ENCODE peak calls at places on chromosome 9, in six cellular contexts. E is stomach, U is GM20000, I is GM13977, M is astrocyte, Q is AG04450. S is an unnamed sample.

GRCh38 chr9:14978022-14979000 is 68.1 kb upstream of the FREM1 start:
- DNase-seq in E (no peak), U (no peak), I (no peak), M (no peak), Q (no peak), S (no peak)

GRCh38 chr9:91060520-91061343 is 259.1 kb downstream of the SYK start:
- DNase-seq in E (peak), U (no peak), I (no peak), M (peak), Q (peak), S (peak)

GRCh38 chr9:84140535-84141101 is 160.0 kb downstream of the RMI1 start:
- DNase-seq in E (peak), U (no peak), I (peak), M (peak), Q (no peak), S (no peak)

GRCh38 chr9:37251452-37251851 is 131.1 kb downstream of the ZCCHC7 start:
- DNase-seq in E (no peak), U (peak), I (peak), M (no peak), Q (no peak), S (no peak)

GRCh38 chr9:70481471-70481870 is 67.0 kb upstream of the KLF9 start:
- DNase-seq in E (no peak), U (no peak), I (no peak), M (no peak), Q (no peak), S (no peak)

GRCh38 chr9:121807918-121808278 is 156.5 kb downstream of the DAB2IP start:
- DNase-seq in E (no peak), U (no peak), I (no peak), M (no peak), Q (no peak), S (no peak)

GRCh38 chr9:125747053-125747764 is at the start of gene PBX3:
- DNase-seq in E (peak), U (peak), I (peak), M (no peak), Q (no peak), S (peak)

GRCh38 chr9:94644543-94644942 is 5.2 kb upstream of the FBP1 start:
- DNase-seq in E (no peak), U (no peak), I (no peak), M (no peak), Q (no peak), S (no peak)

GRCh38 chr9:38263534-38263933 is 129.0 kb upstream of the ALDH1B1 start:
- DNase-seq in E (no peak), U (no peak), I (no peak), M (peak), Q (no peak), S (peak)

GRCh38 chr9:21605489-21605931 is 123.4 kb upstream of the IFNE start:
- DNase-seq in E (no peak), U (no peak), I (no peak), M (peak), Q (peak), S (peak)

GRCh38 chr9:21683484-21684175 is 118.8 kb upstream of the MTAP start:
- DNase-seq in E (no peak), U (no peak), I (no peak), M (no peak), Q (no peak), S (no peak)

GRCh38 chr9:98801969-98802371 is 5.5 kb upstream of the GALNT12 start:
- DNase-seq in E (no peak), U (no peak), I (no peak), M (no peak), Q (no peak), S (no peak)

GRCh38 chr9:112327718-112328450 is 5.5 kb downstream of the PTBP3 start:
- DNase-seq in E (no peak), U (no peak), I (no peak), M (no peak), Q (no peak), S (no peak)

GRCh38 chr9:88258587-88258986 is 120.3 kb upstream of the SPATA31C2 start:
- DNase-seq in E (peak), U (no peak), I (no peak), M (peak), Q (no peak), S (no peak)

GRCh38 chr9:118652935-118653334 is 716.3 kb downstream of the BRINP1 start:
- DNase-seq in E (no peak), U (no peak), I (no peak), M (no peak), Q (no peak), S (no peak)

GRCh38 chr9:88437210-88438146 is 49.2 kb downstream of the SPIN1 start:
- DNase-seq in E (no peak), U (no peak), I (no peak), M (no peak), Q (no peak), S (no peak)

GRCh38 chr9:17742065-17742464 is 163.2 kb downstream of the SH3GL2 start:
- DNase-seq in E (no peak), U (no peak), I (no peak), M (no peak), Q (no peak), S (no peak)

GRCh38 chr9:96014078-96014477 is 138.6 kb downstream of the ERCC6L2 start:
- DNase-seq in E (no peak), U (no peak), I (no peak), M (no peak), Q (no peak), S (no peak)

GRCh38 chr9:12815895-12816294 is 41.1 kb downstream of the LURAP1L start:
- DNase-seq in E (no peak), U (no peak), I (no peak), M (no peak), Q (peak), S (no peak)

GRCh38 chr9:98989036-98990000 is 45.6 kb downstream of the COL15A1 start:
- DNase-seq in E (no peak), U (no peak), I (no peak), M (peak), Q (peak), S (peak)

GRCh38 chr9:122835313-122835731 is 6.9 kb upstream of the PDCL start:
- DNase-seq in E (no peak), U (peak), I (peak), M (no peak), Q (no peak), S (no peak)

GRCh38 chr9:105369911-105370310 is 77.9 kb upstream of the FSD1L start:
- DNase-seq in E (no peak), U (no peak), I (no peak), M (peak), Q (no peak), S (no peak)

GRCh38 chr9:33719581-33720374 is 75.6 kb upstream of the PRSS3 start:
- DNase-seq in E (peak), U (peak), I (peak), M (no peak), Q (no peak), S (peak)

GRCh38 chr9:68683433-68683832 is 21.6 kb upstream of the PIP5K1B start:
- DNase-seq in E (no peak), U (no peak), I (no peak), M (no peak), Q (no peak), S (no peak)

GRCh38 chr9:123860603-123861002 is 69.3 kb downstream of the DENND1A start:
- DNase-seq in E (no peak), U (no peak), I (no peak), M (no peak), Q (no peak), S (no peak)

GRCh38 chr9:101449071-101449721 is 13.6 kb upstream of the ALDOB start:
- DNase-seq in E (peak), U (peak), I (peak), M (peak), Q (no peak), S (peak)

GRCh38 chr9:91034521-91034920 is 232.9 kb downstream of the SYK start:
- DNase-seq in E (no peak), U (no peak), I (no peak), M (no peak), Q (no peak), S (no peak)

GRCh38 chr9:129567842-129568559 is 52.9 kb downstream of the C9orf50 start:
- DNase-seq in E (peak), U (no peak), I (no peak), M (peak), Q (no peak), S (peak)
- TF ChIP-seq CTCF in E (no peak), U (no peak), I (no peak), M (no peak), Q (peak), S (peak)

GRCh38 chr9:74379718-74380117 is 117.4 kb upstream of the RORB start:
- DNase-seq in E (peak), U (peak), I (no peak), M (peak), Q (no peak), S (no peak)
- TF ChIP-seq CTCF in E (no peak), U (peak), I (peak), M (peak), Q (no peak), S (no peak)

DNA sequence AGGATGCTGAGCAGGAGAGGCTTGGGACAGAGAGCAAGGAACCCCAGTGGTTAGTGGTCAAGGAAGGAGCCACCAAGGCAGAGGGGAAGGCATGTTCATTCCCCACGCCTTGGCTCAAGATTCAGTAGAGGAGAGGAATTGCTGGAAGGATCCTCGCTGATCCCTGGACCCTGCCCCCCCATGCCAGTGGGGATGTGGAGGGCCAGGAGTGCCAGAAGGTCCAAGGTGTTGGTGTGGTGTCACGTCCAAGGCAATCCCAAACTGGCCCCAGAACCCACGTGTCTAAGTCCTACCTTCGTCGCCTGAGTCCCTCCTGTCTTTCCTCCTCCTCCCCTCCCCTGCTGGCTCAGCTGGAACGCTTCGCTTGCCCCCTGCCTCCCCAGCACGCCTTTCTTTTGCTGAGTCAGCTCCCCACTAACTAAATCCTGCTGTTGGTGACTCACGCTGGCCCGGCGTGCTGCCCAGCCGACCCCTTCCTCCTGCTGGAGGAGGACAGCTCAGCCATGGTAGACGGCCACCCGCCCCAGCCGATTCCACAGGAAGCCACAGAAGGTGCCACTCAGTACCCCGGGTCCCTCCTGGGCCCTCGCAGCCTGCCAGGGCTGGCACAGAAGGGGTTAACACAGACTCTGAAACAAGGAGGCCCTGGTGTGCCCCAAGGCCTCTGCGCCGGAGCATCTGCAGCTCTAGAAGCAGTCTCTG is 37.6 kb upstream of the ORM1 start:
- DNase-seq in E (no peak), U (no peak), I (no peak), M (peak), Q (peak), S (peak)
- TF ChIP-seq CTCF in E (no peak), U (no peak), I (no peak), M (no peak), Q (peak), S (peak)

DNA sequence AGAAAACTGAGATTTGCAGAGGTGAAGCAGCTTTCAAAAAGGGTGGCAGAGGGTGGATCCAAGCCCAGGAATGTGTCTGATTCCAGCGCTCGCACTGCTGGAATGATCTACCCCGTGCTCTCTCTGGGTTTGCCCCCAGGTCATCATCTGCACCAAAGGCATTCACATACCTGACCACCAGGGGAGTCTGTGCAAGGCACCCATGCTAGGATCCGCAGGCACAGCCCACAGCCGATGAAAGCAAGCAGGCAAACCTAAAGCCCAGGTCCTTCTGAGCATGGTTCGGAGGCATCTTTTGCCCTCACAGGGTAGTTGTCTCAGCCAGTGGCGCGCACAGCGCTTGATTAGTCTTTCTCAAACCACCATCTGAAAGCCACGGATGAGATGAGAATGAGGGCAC is 56.6 kb downstream of the TEK start:
- DNase-seq in E (no peak), U (no peak), I (no peak), M (no peak), Q (no peak), S (no peak)
- TF ChIP-seq CTCF in E (no peak), U (no peak), I (no peak), M (no peak), Q (no peak), S (peak)

GRCh38 chr9:79308012-79308411 is 263.8 kb upstream of the TLE4 start:
- DNase-seq in E (no peak), U (no peak), I (no peak), M (no peak), Q (no peak), S (no peak)

DNA sequence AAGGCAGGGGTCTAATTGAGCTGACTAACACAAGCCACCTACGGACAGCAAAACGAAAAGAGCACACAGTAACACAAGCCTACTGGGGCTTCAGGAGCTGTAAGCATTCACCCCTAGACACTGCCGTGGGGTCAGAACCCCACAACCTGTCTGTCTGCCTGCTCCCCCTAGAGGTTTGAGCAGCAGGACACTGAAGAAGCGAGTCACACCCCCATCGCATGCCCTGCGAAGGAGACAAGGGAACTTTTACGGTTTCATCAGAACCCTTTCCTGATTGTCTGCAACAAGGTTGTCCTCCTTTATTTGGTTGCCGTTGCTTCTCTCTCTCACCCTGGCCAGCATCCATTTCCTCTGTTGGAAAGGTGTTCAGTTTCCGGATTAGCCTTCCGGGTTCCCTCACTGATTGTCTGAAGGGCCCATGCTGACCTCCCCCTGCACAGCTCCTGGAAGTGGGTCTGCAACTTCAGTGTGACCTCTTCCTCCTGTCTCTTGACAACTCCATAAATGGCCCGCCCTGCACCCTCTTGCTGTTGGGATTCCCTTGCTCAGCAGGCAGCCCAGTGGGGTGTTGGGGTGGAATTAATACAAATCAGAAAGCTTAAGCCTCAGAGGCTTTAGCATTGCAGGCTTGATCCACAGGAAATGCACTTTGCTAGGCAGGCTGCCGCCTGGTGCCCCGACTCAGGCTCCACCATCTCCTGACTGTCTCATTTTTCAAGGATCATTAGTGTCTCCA is 258.9 kb upstream of the TLE4 start:
- DNase-seq in E (no peak), U (no peak), I (no peak), M (no peak), Q (no peak), S (no peak)
- TF ChIP-seq CTCF in E (no peak), U (no peak), I (no peak), M (no peak), Q (no peak), S (no peak)

DNA sequence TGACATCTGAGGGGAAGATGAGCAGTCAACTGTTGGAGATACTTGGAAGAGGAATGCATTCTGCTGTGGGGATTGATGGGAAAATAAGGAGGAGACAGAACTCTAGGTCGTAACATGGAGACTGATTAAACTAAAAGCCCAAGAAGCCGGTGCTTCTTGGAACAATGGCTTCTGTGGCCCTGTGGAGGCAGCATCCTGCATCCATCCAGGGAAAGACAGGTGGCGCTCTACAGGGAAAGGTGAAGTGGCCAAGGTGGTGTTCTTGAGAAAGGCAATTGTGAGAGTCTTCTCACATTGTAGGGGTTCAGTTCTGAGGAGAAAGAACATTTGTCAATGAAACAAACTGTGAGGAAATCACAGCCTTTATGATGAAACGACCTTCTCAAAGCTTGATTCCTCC is 31.2 kb downstream of the ZFAND5 start:
- DNase-seq in E (no peak), U (no peak), I (no peak), M (no peak), Q (no peak), S (no peak)
- TF ChIP-seq CTCF in E (no peak), U (no peak), I (peak), M (no peak), Q (no peak), S (peak)

GRCh38 chr9:25678147-25678666 is at the start of gene TUSC1:
- DNase-seq in E (peak), U (peak), I (peak), M (peak), Q (no peak), S (no peak)
- TF ChIP-seq CTCF in E (no peak), U (no peak), I (no peak), M (no peak), Q (no peak), S (no peak)

GRCh38 chr9:132418743-132419363 is 8.8 kb downstream of the CFAP77 start:
- DNase-seq in E (no peak), U (no peak), I (no peak), M (no peak), Q (no peak), S (no peak)
- TF ChIP-seq CTCF in E (no peak), U (no peak), I (no peak), M (no peak), Q (no peak), S (no peak)

DNA sequence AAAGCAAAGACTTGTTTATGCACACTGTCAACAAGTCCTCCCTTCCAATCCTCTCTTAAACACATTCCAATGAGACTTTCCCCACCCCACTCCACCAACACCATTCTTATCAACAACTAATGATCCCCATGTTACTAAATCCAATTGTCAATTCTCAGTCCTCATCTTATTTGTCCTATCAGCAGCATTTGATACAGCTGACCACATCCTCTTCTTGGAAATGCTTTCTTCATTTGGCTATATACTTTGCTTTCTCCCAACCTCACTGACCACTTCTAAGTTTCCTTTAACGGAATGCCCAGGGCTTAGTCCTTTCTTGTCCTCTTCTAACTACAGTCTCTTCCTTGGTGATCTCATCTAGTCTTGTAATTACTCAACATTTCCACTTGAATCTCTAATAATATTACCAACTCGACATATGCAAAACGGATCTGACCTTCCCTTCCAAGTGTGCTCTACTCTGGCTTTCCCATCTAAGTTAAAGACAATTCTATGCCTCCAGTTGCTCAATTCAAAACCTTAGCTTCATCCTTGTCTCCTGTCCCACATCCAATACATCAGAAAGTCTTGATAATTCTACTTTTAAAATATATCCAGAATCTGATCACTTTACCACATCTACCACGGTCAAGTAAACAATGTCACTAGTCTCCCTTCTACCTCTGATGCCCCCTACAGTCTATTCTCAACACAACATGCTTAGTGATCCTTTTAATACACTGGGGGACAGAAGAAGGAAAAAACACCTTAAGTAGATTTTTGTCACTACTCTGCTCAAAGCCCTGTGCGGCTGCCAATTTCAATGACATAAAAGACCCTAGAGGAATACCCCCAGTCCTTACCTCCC is 25.5 kb downstream of the AGTPBP1 start:
- DNase-seq in E (no peak), U (peak), I (peak), M (no peak), Q (no peak), S (no peak)
- TF ChIP-seq CTCF in E (no peak), U (peak), I (peak), M (no peak), Q (peak), S (peak)

DNA sequence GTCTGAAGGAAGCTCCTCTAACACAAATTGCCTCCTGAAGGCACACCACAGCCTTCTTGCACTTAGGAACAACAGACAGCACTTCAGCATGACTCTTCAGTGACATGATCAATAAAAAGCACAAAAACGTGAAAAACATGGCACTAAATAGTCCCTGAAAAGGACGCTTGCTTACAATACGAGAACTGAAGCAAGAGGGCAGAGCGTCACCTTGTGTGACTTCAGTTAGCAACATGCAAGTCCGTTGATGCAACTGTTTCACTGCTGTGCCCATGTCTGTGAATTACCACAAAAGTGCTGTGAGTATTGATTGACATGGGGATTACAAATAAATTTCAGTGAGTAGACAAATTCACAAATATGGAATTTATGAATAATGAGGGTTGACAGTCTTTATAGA is 219.9 kb upstream of the GAS1 start:
- DNase-seq in E (no peak), U (no peak), I (no peak), M (no peak), Q (no peak), S (no peak)
- TF ChIP-seq CTCF in E (no peak), U (no peak), I (no peak), M (no peak), Q (peak), S (no peak)